ENCODE peak calls at places on chromosomes 1 and 21, in eight cellular contexts. W is ovary, F is stomach, G is adrenal gland, D is heart left ventricle, E is Peyer's patch, L is K562, T is spleen. Z is an unnamed sample.

GRCh38 chr1:109466100-109466439 is 276 bp upstream of the SYPL2 start:
- DNase-seq in W (no peak), F (no peak), G (no peak), D (no peak), E (no peak), L (no peak), T (no peak), Z (no peak)

GRCh38 chr1:214321686-214322453 is 40.9 kb downstream of the SMYD2 start:
- DNase-seq in W (no peak), F (no peak), G (no peak), D (no peak), E (no peak), L (no peak), T (no peak), Z (no peak)

GRCh38 chr1:89068291-89068690 is 3.3 kb upstream of the GBP1 start:
- DNase-seq in W (no peak), F (no peak), G (no peak), D (no peak), E (no peak), L (no peak), T (no peak), Z (no peak)

GRCh38 chr1:184191181-184191601 is 139.7 kb downstream of the TSEN15 start:
- DNase-seq in W (peak; percentile 53), F (no peak), G (peak; percentile 86), D (peak; percentile 43), E (peak; percentile 54), L (no peak), T (no peak), Z (no peak)

GRCh38 chr1:116508984-116509980 is 61.5 kb downstream of the CD58 start:
- DNase-seq in W (no peak), F (no peak), G (no peak), D (no peak), E (peak; percentile 82), L (peak; percentile 45), T (no peak), Z (no peak)

GRCh38 chr21:41011968-41012367 is 156.0 kb upstream of the BACE2 start:
- DNase-seq in W (no peak), F (no peak), G (no peak), D (no peak), E (no peak), L (no peak), T (no peak), Z (no peak)

GRCh38 chr1:181128592-181129497 is 40.3 kb downstream of the IER5 start:
- DNase-seq in W (no peak), F (no peak), G (no peak), D (no peak), E (peak; percentile 78), L (peak; percentile 61), T (peak; percentile 90), Z (no peak)

GRCh38 chr1:28756846-28757245 is 20.1 kb downstream of the YTHDF2 start:
- DNase-seq in W (no peak), F (no peak), G (no peak), D (no peak), E (no peak), L (no peak), T (no peak), Z (no peak)

GRCh38 chr1:214123061-214123784 is 135.4 kb downstream of the PROX1 start:
- DNase-seq in W (peak; percentile 30), F (peak; percentile 65), G (peak; percentile 84), D (peak; percentile 22), E (peak; percentile 56), L (peak; percentile 24), T (no peak), Z (no peak)

GRCh38 chr1:192601145-192602048 is 25.8 kb downstream of the RGS1 start:
- DNase-seq in W (no peak), F (no peak), G (no peak), D (no peak), E (no peak), L (no peak), T (no peak), Z (no peak)

GRCh38 chr1:173329747-173330146 is 122.6 kb upstream of the TNFSF4 start:
- DNase-seq in W (no peak), F (no peak), G (no peak), D (no peak), E (no peak), L (no peak), T (no peak), Z (no peak)

GRCh38 chr1:27563407-27564263 is 40.3 kb downstream of the AHDC1 start:
- DNase-seq in W (peak; percentile 70), F (peak; percentile 88), G (peak; percentile 90), D (peak; percentile 71), E (peak; percentile 80), L (peak; percentile 62), T (no peak), Z (no peak)

GRCh38 chr1:67812225-67812624 is 21.0 kb downstream of the GNG12 start:
- DNase-seq in W (no peak), F (no peak), G (no peak), D (no peak), E (no peak), L (no peak), T (no peak), Z (no peak)

GRCh38 chr1:38915352-38915948 is 26.2 kb downstream of the RHBDL2 start:
- DNase-seq in W (no peak), F (no peak), G (no peak), D (no peak), E (no peak), L (peak; percentile 68), T (no peak), Z (no peak)

GRCh38 chr1:243890576-243890975 is 40.5 kb upstream of the AKT3 start:
- DNase-seq in W (no peak), F (no peak), G (no peak), D (no peak), E (no peak), L (no peak), T (no peak), Z (no peak)

GRCh38 chr1:112230232-112230631 is 165.8 kb upstream of the CTTNBP2NL start:
- DNase-seq in W (no peak), F (no peak), G (no peak), D (no peak), E (no peak), L (no peak), T (no peak), Z (peak; percentile 76)

GRCh38 chr1:40782371-40782956 is 1.1 kb upstream of the KCNQ4 start:
- DNase-seq in W (no peak), F (peak; percentile 28), G (no peak), D (peak; percentile 41), E (no peak), L (no peak), T (no peak), Z (no peak)

GRCh38 chr1:43803105-43803504 is 95.8 kb downstream of the ST3GAL3 start:
- DNase-seq in W (no peak), F (no peak), G (no peak), D (no peak), E (no peak), L (no peak), T (no peak), Z (no peak)

GRCh38 chr1:226979115-226979516 is 39.0 kb downstream of the COQ8A start:
- DNase-seq in W (no peak), F (no peak), G (peak; percentile 53), D (peak; percentile 16), E (peak; percentile 35), L (no peak), T (peak; percentile 67), Z (no peak)

GRCh38 chr1:220983877-220984635 is 104.8 kb downstream of the HLX start:
- DNase-seq in W (no peak), F (no peak), G (no peak), D (no peak), E (no peak), L (no peak), T (no peak), Z (no peak)

GRCh38 chr1:94769551-94769950 is 50.6 kb upstream of the SLC44A3 start:
- DNase-seq in W (no peak), F (no peak), G (no peak), D (no peak), E (no peak), L (no peak), T (no peak), Z (no peak)

GRCh38 chr1:156951371-156951770 is 30.9 kb downstream of the LRRC71 start:
- DNase-seq in W (no peak), F (no peak), G (no peak), D (no peak), E (no peak), L (no peak), T (no peak), Z (no peak)

GRCh38 chr1:168987330-168987729 is 119.2 kb upstream of the ATP1B1 start:
- DNase-seq in W (no peak), F (no peak), G (no peak), D (no peak), E (no peak), L (no peak), T (no peak), Z (no peak)

GRCh38 chr1:217036757-217037156 is 313.5 kb upstream of the ESRRG start:
- DNase-seq in W (no peak), F (no peak), G (no peak), D (no peak), E (no peak), L (no peak), T (no peak), Z (no peak)

GRCh38 chr1:53721088-53721487 is 17.9 kb downstream of the GLIS1 start:
- DNase-seq in W (no peak), F (no peak), G (no peak), D (no peak), E (no peak), L (no peak), T (no peak), Z (no peak)

DNA sequence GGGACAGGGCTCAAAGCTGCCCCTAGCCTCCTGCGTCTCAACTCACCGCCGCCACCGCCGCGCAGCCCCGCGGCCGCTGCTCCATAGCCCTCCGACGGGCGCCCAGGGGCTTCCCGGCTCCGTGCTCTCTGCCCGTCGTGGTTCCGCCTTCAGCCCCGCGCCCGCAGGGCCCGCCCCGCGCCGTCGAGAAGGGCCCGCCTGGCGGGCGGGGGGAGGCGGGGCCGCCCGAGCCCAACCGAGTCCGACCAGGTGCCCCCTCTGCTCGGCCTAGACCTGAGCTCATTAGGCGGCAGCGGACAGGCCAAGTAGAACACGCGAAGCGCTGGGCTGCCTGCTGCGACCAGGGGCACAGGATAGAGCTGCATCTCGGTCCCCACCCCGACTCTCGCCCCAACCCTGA is at the start of gene TNFRSF25:
- DNase-seq in W (no peak), F (no peak), G (no peak), D (no peak), E (no peak), L (peak; percentile 69), T (no peak), Z (no peak)
- H3K27me3 ChIP-seq in W (no peaks in the 10 kb centered on the region), F (no peaks in the 10 kb centered on the region), G (no peaks in the 10 kb centered on the region), D (no peaks in the 10 kb centered on the region), E (no peaks in the 10 kb centered on the region), L (peaks cover 83% of the 10 kb centered on the region), T (no peaks in the 10 kb centered on the region), Z (no peaks in the 10 kb centered on the region)

GRCh38 chr1:239989990-239990389 is 101.7 kb upstream of the FMN2 start:
- DNase-seq in W (no peak), F (no peak), G (no peak), D (no peak), E (no peak), L (no peak), T (no peak), Z (no peak)
- H3K4me1 ChIP-seq in W (no peaks in the 10 kb centered on the region), F (no peaks in the 10 kb centered on the region), G (no peaks in the 10 kb centered on the region), D (no peaks in the 10 kb centered on the region), E (no peaks in the 10 kb centered on the region), L (no peaks in the 10 kb centered on the region), T (no peaks in the 10 kb centered on the region), Z (no peaks in the 10 kb centered on the region)

GRCh38 chr1:85048296-85049064 is at the start of gene MCOLN3:
- DNase-seq in W (peak; percentile 23), F (peak; percentile 54), G (peak; percentile 62), D (no peak), E (peak; percentile 70), L (peak; percentile 22), T (peak; percentile 83), Z (no peak)
- TF ChIP-seq POLR2A in W (no peak), F (no peak), G (no peak), D (no peak), E (no peak), L (no peak), T (no peak), Z (no peak)

GRCh38 chr1:241715435-241715834 is 63.4 kb downstream of the WDR64 start:
- DNase-seq in W (no peak), F (no peak), G (no peak), D (no peak), E (no peak), L (no peak), T (no peak), Z (no peak)
- H3K27me3 ChIP-seq in W (no peaks in the 10 kb centered on the region), F (no peaks in the 10 kb centered on the region), G (no peaks in the 10 kb centered on the region), D (no peaks in the 10 kb centered on the region), E (no peaks in the 10 kb centered on the region), L (no peaks in the 10 kb centered on the region), T (no peaks in the 10 kb centered on the region), Z (no peaks in the 10 kb centered on the region)